ENCODE peak calls at places on chromosomes 6 and 20, in five cellular contexts. One of them, this sample, is unnamed.

GRCh38 chr20:48042628-48043027 is 257.3 kb upstream of the SULF2 start:
- DNase-seq in NCI-H2029: no peak
- DNase-seq in osteocyte: no peak
- DNase-seq in HCEC 1CT: no peak
- DNase-seq in neuronal stem cell: no peak
- DNase-seq in this sample: no peak

GRCh38 chr20:44901972-44902371 is 7.9 kb upstream of the PABPC1L start:
- DNase-seq in NCI-H2029: no peak
- DNase-seq in neuronal stem cell: no peak
- DNase-seq in HCEC 1CT: peak
- DNase-seq in osteocyte: no peak
- DNase-seq in this sample: no peak

GRCh38 chr6:158207452-158207788 is 39.3 kb downstream of the GTF2H5 start:
- DNase-seq in HCEC 1CT: peak
- DNase-seq in osteocyte: no peak
- DNase-seq in NCI-H2029: no peak
- DNase-seq in neuronal stem cell: no peak
- DNase-seq in this sample: no peak

GRCh38 chr6:167906899-167907298 is 80.2 kb downstream of the AFDN start:
- DNase-seq in osteocyte: no peak
- DNase-seq in neuronal stem cell: no peak
- DNase-seq in NCI-H2029: peak
- DNase-seq in HCEC 1CT: no peak
- DNase-seq in this sample: no peak

GRCh38 chr6:87184762-87185250 is 29.4 kb downstream of the ZNF292 start:
- DNase-seq in HCEC 1CT: no peak
- DNase-seq in NCI-H2029: peak
- DNase-seq in osteocyte: no peak
- DNase-seq in neuronal stem cell: no peak
- DNase-seq in this sample: no peak

GRCh38 chr6:163179061-163179460 is 235.5 kb upstream of the QKI start:
- DNase-seq in neuronal stem cell: no peak
- DNase-seq in osteocyte: no peak
- DNase-seq in HCEC 1CT: no peak
- DNase-seq in NCI-H2029: no peak
- DNase-seq in this sample: no peak

GRCh38 chr6:7115452-7116223 is 7.9 kb downstream of the RREB1 start:
- DNase-seq in osteocyte: no peak
- DNase-seq in NCI-H2029: no peak
- DNase-seq in neuronal stem cell: no peak
- DNase-seq in HCEC 1CT: no peak
- DNase-seq in this sample: no peak

GRCh38 chr6:149306967-149307366 is 10.5 kb upstream of the TAB2 start:
- DNase-seq in HCEC 1CT: peak
- DNase-seq in NCI-H2029: no peak
- DNase-seq in neuronal stem cell: no peak
- DNase-seq in osteocyte: no peak
- DNase-seq in this sample: no peak

GRCh38 chr20:13312300-13312699 is 91.2 kb downstream of the ISM1 start:
- DNase-seq in neuronal stem cell: no peak
- DNase-seq in osteocyte: no peak
- DNase-seq in NCI-H2029: no peak
- DNase-seq in HCEC 1CT: no peak
- DNase-seq in this sample: no peak

This sample was measured in SW480.